ENCODE peak calls at places on chromosome 19, in eight cellular contexts. Q is cardiac fibroblast, O is BJ, B is coronary artery, T is neuronal stem cell, N is AG04450, Z is Karpas-422, D is uterus. U is an unnamed sample.

GRCh38 chr19:4329858-4330257 is 8.8 kb downstream of the STAP2 start:
- DNase-seq in Q (no peak), N (no peak), D (no peak), T (no peak), O (no peak), B (no peak), Z (no peak), U (no peak)

GRCh38 chr19:46201413-46202310 is 27.9 kb upstream of the IGFL1 start:
- DNase-seq in O (no peak), N (no peak), B (no peak), D (no peak), Q (no peak), Z (no peak), T (no peak), U (no peak)

GRCh38 chr19:49157445-49158224 is at the start of gene TRPM4:
- DNase-seq in T (peak; percentile 83), B (peak; percentile 93), D (peak; percentile 81), N (no peak), O (peak; percentile 13), Q (peak; percentile 70), Z (no peak), U (no peak)

GRCh38 chr19:35549174-35549788 is 3.9 kb downstream of the TMEM147 start:
- DNase-seq in T (peak; percentile 80), O (no peak), Z (peak; percentile 90), D (peak; percentile 67), B (no peak), Q (peak; percentile 78), N (no peak), U (no peak)

GRCh38 chr19:12778020-12778904 is 2.9 kb upstream of the HOOK2 start:
- DNase-seq in O (no peak), Z (peak; percentile 81), Q (peak; percentile 83), D (peak; percentile 76), N (no peak), B (peak; percentile 87), T (no peak), U (no peak)

GRCh38 chr19:35991731-35992450 is 3.1 kb upstream of the SDHAF1 start:
- DNase-seq in O (no peak), D (no peak), Z (no peak), N (no peak), Q (no peak), T (no peak), B (no peak), U (no peak)

GRCh38 chr19:47447470-47448359 is 24.0 kb downstream of the SLC8A2 start:
- DNase-seq in Z (peak; percentile 80), D (peak; percentile 41), O (no peak), N (no peak), T (peak; percentile 82), Q (peak; percentile 47), B (no peak), U (no peak)

GRCh38 chr19:2167896-2168618 is 4.3 kb downstream of the DOT1L start:
- DNase-seq in T (no peak), Z (peak; percentile 87), O (no peak), B (peak; percentile 88), Q (peak; percentile 83), D (peak; percentile 59), N (no peak), U (no peak)

GRCh38 chr19:2288743-2289713 is 7.1 kb upstream of the PEAK3 start:
- DNase-seq in Q (no peak), T (no peak), Z (no peak), N (no peak), B (no peak), D (no peak), O (no peak), U (no peak)

GRCh38 chr19:9958451-9958850 is 22.1 kb upstream of the OLFM2 start:
- DNase-seq in Q (peak; percentile 89), T (no peak), D (no peak), Z (no peak), N (peak; percentile 69), B (no peak), O (peak; percentile 92), U (no peak)

GRCh38 chr19:13425151-13425550 is 81.1 kb downstream of the CACNA1A start:
- DNase-seq in T (no peak), D (no peak), Q (no peak), B (no peak), Z (no peak), O (no peak), N (no peak), U (no peak)

GRCh38 chr19:5850189-5850588 is 1.1 kb downstream of the FUT3 start:
- DNase-seq in D (no peak), Z (no peak), B (no peak), Q (no peak), O (no peak), N (no peak), T (no peak), U (no peak)
- H3K4me3 ChIP-seq in D (no peak overlapping the region), Z (no peak overlapping the region), B (no peak overlapping the region), Q (no peak overlapping the region), O (no peak overlapping the region), N (no peak overlapping the region), T (no peak overlapping the region), U (no peak overlapping the region)

DNA sequence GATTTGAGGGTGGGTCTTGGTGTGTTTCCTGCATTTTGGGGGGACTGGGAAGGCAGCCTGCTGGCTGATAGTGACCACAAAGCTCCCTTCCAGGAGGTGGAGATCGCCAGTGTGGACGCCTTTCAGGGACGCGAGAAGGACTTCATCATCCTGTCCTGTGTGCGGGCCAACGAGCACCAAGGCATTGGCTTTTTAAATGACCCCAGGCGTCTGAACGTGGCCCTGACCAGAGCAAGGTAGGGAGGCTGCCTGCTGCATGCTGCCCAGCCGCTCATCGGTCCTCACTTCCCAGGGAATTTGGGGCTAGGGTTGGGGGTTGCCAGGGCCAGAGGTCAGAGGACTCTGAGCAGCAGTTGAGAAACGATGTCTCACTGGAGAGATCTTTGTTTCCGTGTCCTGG is 30.2 kb downstream of the UPF1 start:
- DNase-seq in T (no peak), Z (no peak), O (no peak), D (no peak), Q (no peak), B (no peak), N (no peak), U (no peak)
- H3K4me3 ChIP-seq in T (no peak overlapping the region), Z (no peak overlapping the region), O (no peak overlapping the region), D (no peak overlapping the region), Q (no peak overlapping the region), B (no peak overlapping the region), N (no peak overlapping the region), U (no peak overlapping the region)

GRCh38 chr19:45040059-45040767 is 1.4 kb downstream of the CLASRP start:
- DNase-seq in N (no peak), T (no peak), D (no peak), B (no peak), Q (no peak), Z (no peak), O (no peak), U (no peak)
- H3K4me3 ChIP-seq in N (peak overlapping the region; percentile 95), T (peak overlapping the region; percentile 27), D (peak overlapping the region; percentile 77), B (peak overlapping the region; percentile 97), Q (peak overlapping the region; percentile 85), Z (peak overlapping the region; percentile 99), O (peak overlapping the region; percentile 87), U (peak overlapping the region; percentile 78)

GRCh38 chr19:19169236-19170052 is 619 bp downstream of the MEF2B start:
- DNase-seq in Q (no peak), N (no peak), O (no peak), D (no peak), B (no peak), T (no peak), Z (peak; percentile 72), U (no peak)
- H3K4me3 ChIP-seq in Q (no peak overlapping the region), N (peak overlapping the region; percentile 39), O (peak overlapping the region; percentile 23), D (no peak overlapping the region), B (peak overlapping the region; percentile 65), T (peak overlapping the region; percentile 21), Z (peak overlapping the region; percentile 78), U (peak overlapping the region; percentile 33)

U was measured in esophagus muscularis mucosa.